ENCODE peak calls at places on chromosomes 12 and 14, in four cellular contexts. H, T, Z and B are unnamed samples.

GRCh38 chr12:26179829-26180228 is 15.5 kb upstream of the SSPN start:
- DNase-seq in T (no peak), Z (no peak), H (no peak), B (no peak)

GRCh38 chr14:99393059-99393655 is 87.5 kb downstream of the SETD3 start:
- DNase-seq in T (peak), H (no peak), Z (peak), B (peak)

GRCh38 chr12:1013618-1014489 is 22.8 kb downstream of the ERC1 start:
- DNase-seq in H (no peak), Z (no peak), T (no peak), B (peak)

GRCh38 chr14:33061667-33062325 is 123.1 kb downstream of the NPAS3 start:
- DNase-seq in H (no peak), Z (no peak), T (peak), B (no peak)

GRCh38 chr14:89351364-89351957 is 65.6 kb downstream of the FOXN3 start:
- DNase-seq in Z (peak), H (no peak), T (peak), B (no peak)

GRCh38 chr12:124694846-124695497 is 127.6 kb upstream of the NCOR2 start:
- DNase-seq in T (no peak), H (no peak), Z (no peak), B (peak)

GRCh38 chr14:104115691-104116543 is 22.5 kb upstream of the KIF26A start:
- DNase-seq in Z (peak), T (no peak), H (no peak), B (no peak)

GRCh38 chr14:74048291-74048690 is 29.1 kb downstream of the BBOF1 start:
- DNase-seq in H (no peak), Z (no peak), T (peak), B (no peak)

GRCh38 chr12:123160801-123161487 is 10.1 kb upstream of the PITPNM2 start:
- DNase-seq in T (no peak), H (no peak), Z (no peak), B (no peak)

GRCh38 chr12:64625243-64626077 is 15.2 kb downstream of the RASSF3 start:
- DNase-seq in Z (peak), H (peak), T (peak), B (peak)

GRCh38 chr14:23910081-23910875 is 43.3 kb upstream of the DHRS4 start:
- DNase-seq in T (peak), H (peak), Z (peak), B (peak)

GRCh38 chr14:41960316-41960715 is 353.6 kb downstream of the LRFN5 start:
- DNase-seq in H (no peak), T (no peak), Z (no peak), B (no peak)

GRCh38 chr14:35034440-35034833 is 11.6 kb upstream of the FAM177A1 start:
- DNase-seq in T (peak), H (no peak), Z (no peak), B (no peak)

GRCh38 chr12:116213885-116214527 is 63.5 kb downstream of the MED13L start:
- DNase-seq in H (no peak), T (no peak), Z (no peak), B (no peak)

GRCh38 chr12:106585237-106585834 is 2.5 kb downstream of the RFX4 start:
- DNase-seq in H (no peak), Z (no peak), T (no peak), B (no peak)

GRCh38 chr12:118446247-118446646 is 69.9 kb downstream of the SUDS3 start:
- DNase-seq in T (no peak), Z (no peak), H (no peak), B (no peak)

GRCh38 chr14:106876711-106877110 is 1350.3 kb downstream of the TMEM121 start:
- DNase-seq in Z (no peak), T (peak), H (no peak), B (no peak)

GRCh38 chr14:21505009-21505553 is 6.1 kb downstream of the METTL3 start:
- DNase-seq in T (no peak), Z (no peak), H (no peak), B (peak)

GRCh38 chr12:110109037-110109836 is 14.9 kb upstream of the IFT81 start:
- DNase-seq in T (no peak), Z (peak), H (peak), B (peak)
- H3K4me3 ChIP-seq in T (no peak), Z (no peak), H (peak), B (peak)

GRCh38 chr14:97412933-97413574 is 615.9 kb downstream of the VRK1 start:
- DNase-seq in H (no peak), T (no peak), Z (no peak), B (no peak)
- H3K4me3 ChIP-seq in H (no peak), T (no peak), Z (no peak), B (no peak)

DNA sequence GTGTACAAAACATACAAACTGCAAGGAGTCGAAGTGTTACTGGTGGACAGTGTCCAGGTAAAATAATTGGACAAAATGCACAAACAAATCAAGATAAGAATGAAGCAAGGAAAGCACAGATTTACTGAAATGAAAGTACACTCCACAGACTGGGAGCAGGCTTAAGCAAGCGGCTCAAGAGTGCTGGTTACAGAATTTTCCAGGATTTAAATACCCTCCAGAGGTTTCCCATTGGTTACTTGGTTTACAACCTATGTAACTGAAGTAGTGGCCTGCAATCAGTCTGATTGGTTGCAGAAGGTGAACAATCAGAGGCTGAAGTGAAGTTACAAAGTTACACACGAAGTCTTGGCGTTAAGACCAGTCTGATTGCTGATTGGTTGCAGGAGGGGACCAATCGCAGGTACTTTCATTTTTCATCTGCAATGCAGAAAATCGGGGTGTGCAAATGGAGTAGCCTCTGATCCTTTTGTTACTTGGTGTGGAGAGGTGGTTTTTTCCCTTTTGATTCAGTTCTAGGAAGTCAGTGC is 11.6 kb upstream of the SCN8A start:
- DNase-seq in H (no peak), T (no peak), Z (no peak), B (no peak)
- H3K4me3 ChIP-seq in H (no peak), T (no peak), Z (no peak), B (no peak)

GRCh38 chr12:49548822-49549648 is 10.2 kb downstream of the KCNH3 start:
- DNase-seq in T (no peak), H (no peak), Z (peak), B (peak)
- H3K4me3 ChIP-seq in T (no peak), H (peak), Z (peak), B (peak)

DNA sequence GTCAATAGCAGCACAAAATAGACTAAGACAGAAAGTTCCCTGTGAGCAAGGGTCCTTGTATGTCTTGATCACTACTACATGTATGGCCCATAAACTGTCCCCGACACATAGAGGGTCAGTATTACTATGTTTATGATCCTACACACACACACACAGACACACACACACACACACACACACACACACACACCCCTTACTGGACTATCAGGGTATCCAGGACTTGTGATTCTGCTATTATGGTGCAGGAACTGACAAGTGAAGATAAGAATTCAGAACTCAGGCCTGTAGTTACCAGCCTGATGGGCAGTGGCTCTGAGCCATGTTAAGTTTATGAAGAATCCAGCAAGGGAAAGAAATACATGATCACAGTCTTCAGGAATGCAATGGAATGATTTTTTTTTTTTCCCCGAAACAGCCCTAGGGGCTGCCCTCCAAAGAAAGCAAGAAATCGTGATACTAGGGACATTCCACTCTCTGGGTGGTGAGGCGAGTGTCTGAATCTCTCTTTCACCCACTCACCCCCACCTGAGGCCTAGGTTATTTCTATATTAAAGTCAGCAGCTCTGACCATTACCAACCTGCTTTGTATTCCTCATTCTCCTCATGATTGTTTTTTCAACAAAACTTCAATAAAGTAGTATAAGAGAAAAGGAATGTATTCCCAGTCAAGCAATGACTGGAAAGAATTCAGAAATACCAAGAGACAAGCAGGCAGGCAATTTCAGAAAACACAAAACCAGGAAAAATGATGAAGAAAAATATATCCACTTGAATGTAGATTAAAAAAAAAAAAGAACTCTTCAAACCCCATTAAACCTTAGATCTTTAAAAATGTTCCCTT is 105.8 kb downstream of the AVPR1A start:
- DNase-seq in H (peak), Z (no peak), T (no peak), B (peak)
- H3K4me3 ChIP-seq in H (no peak), Z (no peak), T (no peak), B (no peak)

GRCh38 chr12:130109062-130109945 is 53.0 kb upstream of the FZD10 start:
- DNase-seq in Z (no peak), T (no peak), H (no peak), B (no peak)
- H3K4me3 ChIP-seq in Z (no peak), T (no peak), H (no peak), B (no peak)

GRCh38 chr12:104956870-104957301 is 1.2 kb downstream of the SLC41A2 start:
- DNase-seq in H (no peak), Z (no peak), T (no peak), B (peak)
- H3K4me3 ChIP-seq in H (no peak), Z (peak), T (peak), B (no peak)

GRCh38 chr12:9761407-9761736 is 671 bp upstream of the CD69 start:
- DNase-seq in H (no peak), T (no peak), Z (no peak), B (peak)
- H3K4me3 ChIP-seq in H (no peak), T (peak), Z (no peak), B (no peak)